ENCODE peak calls at places on chromosome 16, in seven cellular contexts. D is OCI-LY7, T is IMR-90, U is colonic mucosa, S is AG10803, B is neural progenitor cell, E is endothelial cell of umbilical vein. A is an unnamed sample.
A peak's percentile ranks its signal among the peaks of the same experiment; 100 is the strongest.

GRCh38 chr16:57167951-57168350 is 17.9 kb downstream of the PSME3IP1 start:
- DNase-seq in D (peak; percentile 84), T (peak; percentile 83), U (no peak), S (peak; percentile 79), B (peak; percentile 64), E (peak; percentile 83), A (peak; percentile 61)

GRCh38 chr16:71352963-71353460 is 5.5 kb upstream of the CALB2 start:
- DNase-seq in D (no peak), T (no peak), U (no peak), S (no peak), B (no peak), E (no peak), A (no peak)

GRCh38 chr16:73179671-73180370 is 131.9 kb upstream of the ZFHX3 start:
- DNase-seq in D (no peak), T (no peak), U (no peak), S (no peak), B (no peak), E (no peak), A (no peak)

GRCh38 chr16:9657659-9658058 is 524.6 kb downstream of the GRIN2A start:
- DNase-seq in D (no peak), T (no peak), U (no peak), S (no peak), B (no peak), E (no peak), A (no peak)

GRCh38 chr16:27543801-27544200 is 5.9 kb downstream of the GTF3C1 start:
- DNase-seq in D (no peak), T (no peak), U (no peak), S (no peak), B (no peak), E (no peak), A (no peak)

GRCh38 chr16:15726715-15727114 is 76.7 kb downstream of the NDE1 start:
- DNase-seq in D (no peak), T (no peak), U (peak; percentile 86), S (no peak), B (no peak), E (no peak), A (no peak)

GRCh38 chr16:11835891-11836652 is 15.3 kb downstream of the RSL1D1 start:
- DNase-seq in D (no peak), T (peak; percentile 28), U (no peak), S (peak; percentile 70), B (no peak), E (no peak), A (peak; percentile 82)

GRCh38 chr16:1941162-1941923 is 1.7 kb downstream of the MSRB1 start:
- DNase-seq in D (peak; percentile 35), T (no peak), U (peak; percentile 46), S (no peak), B (peak; percentile 58), E (no peak), A (no peak)

GRCh38 chr16:72284042-72284789 is 112.3 kb upstream of the PMFBP1 start:
- DNase-seq in D (no peak), T (no peak), U (no peak), S (no peak), B (no peak), E (no peak), A (no peak)

GRCh38 chr16:49350265-49351103 is 23.1 kb upstream of the C16orf78 start:
- DNase-seq in D (peak; percentile 63), T (peak; percentile 34), U (peak; percentile 75), S (peak; percentile 38), B (peak; percentile 73), E (peak; percentile 21), A (peak; percentile 17)

GRCh38 chr16:81174644-81175324 is 63.7 kb upstream of the BCO1 start:
- DNase-seq in D (no peak), T (peak; percentile 81), U (no peak), S (peak; percentile 9), B (no peak), E (no peak), A (peak; percentile 16)

GRCh38 chr16:2827481-2827790 is 2.7 kb upstream of the ZG16B start:
- DNase-seq in D (no peak), T (no peak), U (no peak), S (no peak), B (no peak), E (no peak), A (no peak)

GRCh38 chr16:75206749-75207451 is at the start of gene CTRB2:
- DNase-seq in D (no peak), T (no peak), U (no peak), S (no peak), B (no peak), E (no peak), A (no peak)

GRCh38 chr16:56915311-56916105 is 16.4 kb upstream of the HERPUD1 start:
- DNase-seq in D (no peak), T (no peak), U (no peak), S (no peak), B (no peak), E (peak; percentile 91), A (no peak)

GRCh38 chr16:83402969-83403368 is 404.8 kb upstream of the HSBP1 start:
- DNase-seq in D (no peak), T (peak; percentile 54), U (no peak), S (peak; percentile 38), B (no peak), E (peak; percentile 41), A (peak; percentile 62)

GRCh38 chr16:10876799-10877341 is at the start of gene CIITA:
- DNase-seq in D (peak; percentile 97), T (peak; percentile 86), U (peak; percentile 51), S (peak; percentile 84), B (no peak), E (no peak), A (peak; percentile 98)

GRCh38 chr16:10740000-10740844 is 3.4 kb upstream of the NUBP1 start:
- DNase-seq in D (no peak), T (no peak), U (no peak), S (no peak), B (no peak), E (no peak), A (no peak)

GRCh38 chr16:30077656-30078055 is 1.9 kb downstream of the PPP4C start:
- DNase-seq in D (no peak), T (peak; percentile 73), U (no peak), S (no peak), B (no peak), E (no peak), A (peak; percentile 64)

GRCh38 chr16:22063888-22064467 is 28.4 kb upstream of the VWA3A start:
- DNase-seq in D (no peak), T (no peak), U (no peak), S (no peak), B (peak; percentile 72), E (no peak), A (no peak)

GRCh38 chr16:88610080-88610479 is 28.3 kb upstream of the IL17C start:
- DNase-seq in D (peak; percentile 12), T (no peak), U (no peak), S (no peak), B (peak; percentile 42), E (no peak), A (no peak)
- TF ChIP-seq CTCF in D (peak; percentile 44), T (peak; percentile 10), U (no peak), S (no peak), B (peak; percentile 33), E (no peak), A (no peak)

GRCh38 chr16:4157376-4157825 is 41.2 kb upstream of the ADCY9 start:
- DNase-seq in D (no peak), T (no peak), U (no peak), S (no peak), B (no peak), E (no peak), A (no peak)

GRCh38 chr16:4147236-4147635 is 31.0 kb upstream of the ADCY9 start:
- DNase-seq in D (no peak), T (no peak), U (no peak), S (no peak), B (no peak), E (no peak), A (no peak)

DNA sequence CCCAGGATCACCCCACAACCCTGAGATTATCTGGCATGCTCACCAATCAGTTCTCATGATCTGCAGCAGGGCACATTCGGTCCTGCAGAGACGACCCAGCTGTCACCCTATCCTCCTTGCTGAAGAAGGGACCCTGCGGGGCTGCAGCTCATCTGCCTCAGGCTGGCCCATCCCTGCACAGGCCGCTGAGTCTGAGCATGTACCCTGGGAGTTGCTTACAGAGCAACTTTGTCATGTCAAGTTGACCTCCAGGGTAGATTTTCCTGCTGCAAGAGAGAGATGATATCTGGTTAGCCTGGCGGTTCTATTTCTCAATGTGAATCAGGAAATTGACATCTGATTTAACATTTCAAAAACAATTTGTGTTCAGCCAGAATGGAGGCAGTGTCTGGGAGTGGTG is 36.0 kb upstream of the ADCY9 start:
- DNase-seq in D (no peak), T (no peak), U (no peak), S (no peak), B (no peak), E (no peak), A (no peak)
- TF ChIP-seq CTCF in D (no peak), T (no peak), U (no peak), S (no peak), B (no peak), E (no peak), A (no peak)

DNA sequence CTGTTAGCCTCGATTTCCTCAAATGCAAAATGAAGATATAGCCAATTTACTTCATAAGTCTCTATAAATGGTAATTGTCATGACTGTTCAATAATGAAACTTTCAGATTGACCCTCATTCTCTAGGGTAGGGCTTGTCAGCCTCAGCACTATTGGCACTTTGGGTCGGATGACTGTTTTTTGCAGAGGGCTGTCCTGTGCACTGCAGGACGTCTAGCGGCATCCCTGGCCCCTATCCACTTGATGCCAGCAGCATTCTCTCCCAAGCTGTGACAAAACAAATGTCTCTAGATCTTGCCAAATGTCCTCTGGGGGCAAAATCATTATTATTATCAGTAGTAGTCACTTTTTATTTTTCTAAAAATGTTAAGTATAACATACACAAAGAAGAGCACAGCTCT is 24.6 kb downstream of the CDH11 start:
- DNase-seq in D (no peak), T (no peak), U (no peak), S (no peak), B (no peak), E (no peak), A (no peak)
- TF ChIP-seq CTCF in D (no peak), T (no peak), U (no peak), S (no peak), B (no peak), E (no peak), A (no peak)

GRCh38 chr16:54148974-54149373 is 137.6 kb downstream of the IRX3 start:
- DNase-seq in D (no peak), T (no peak), U (no peak), S (no peak), B (no peak), E (no peak), A (no peak)

GRCh38 chr16:54143410-54143809 is 143.2 kb downstream of the IRX3 start:
- DNase-seq in D (no peak), T (no peak), U (no peak), S (no peak), B (no peak), E (no peak), A (no peak)

GRCh38 chr16:54143934-54144333 is 142.7 kb downstream of the IRX3 start:
- DNase-seq in D (no peak), T (no peak), U (no peak), S (no peak), B (no peak), E (no peak), A (no peak)

GRCh38 chr16:54142787-54143186 is 143.8 kb downstream of the IRX3 start:
- DNase-seq in D (no peak), T (no peak), U (no peak), S (peak; percentile 49), B (no peak), E (no peak), A (peak; percentile 6)

DNA sequence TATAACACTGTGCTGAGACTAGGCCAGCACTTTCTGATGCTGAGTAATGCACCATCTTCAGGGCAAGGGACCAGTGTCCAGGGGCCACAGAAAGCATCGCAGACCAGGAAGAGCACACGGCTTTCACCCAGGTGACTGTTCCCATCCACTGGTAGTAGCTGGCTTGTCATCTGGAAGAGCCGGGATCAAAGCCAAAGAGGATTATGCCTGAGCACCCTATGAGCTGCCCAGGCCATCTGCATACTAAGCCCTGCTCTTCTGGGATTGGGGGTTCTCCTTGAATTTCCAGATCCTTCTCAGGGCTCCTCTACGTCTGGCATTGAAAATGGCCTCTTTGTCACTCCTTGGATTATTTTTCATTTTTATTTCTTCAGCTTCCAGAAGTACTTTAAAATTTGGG is 140.7 kb downstream of the IRX3 start:
- DNase-seq in D (no peak), T (no peak), U (no peak), S (no peak), B (no peak), E (no peak), A (no peak)
- TF ChIP-seq CTCF in D (no peak), T (no peak), U (no peak), S (no peak), B (no peak), E (no peak), A (no peak)

A was measured in foreskin fibroblast.